ENCODE peak calls at places on chromosomes 4 and X, in seven cellular contexts. T is GM12865, N is AG09309, B is tibial artery, X is SJCRH30, O is foreskin fibroblast, R is upper lobe of right lung. L is an unnamed sample.

GRCh38 chr4:83413676-83414075 is 41.9 kb downstream of the HELQ start:
- DNase-seq in T (no peak), N (no peak), B (no peak), X (no peak), O (no peak), R (no peak), L (no peak)

GRCh38 chr4:180456928-180457327 is 1786.3 kb upstream of the TENM3 start:
- DNase-seq in T (no peak), N (no peak), B (no peak), X (no peak), O (no peak), R (no peak), L (no peak)

GRCh38 chr4:114383721-114384120 is 214.9 kb upstream of the UGT8 start:
- DNase-seq in T (no peak), N (peak), B (no peak), X (peak), O (peak), R (no peak), L (peak)

GRCh38 chrX:152601848-152602616 is 35.7 kb upstream of the GABRQ start:
- DNase-seq in T (peak), N (no peak), B (no peak), X (peak), O (no peak), R (no peak), L (no peak)

GRCh38 chrX:20481632-20482031 is 214.9 kb upstream of the RPS6KA3 start:
- DNase-seq in T (no peak), N (no peak), B (no peak), X (no peak), O (no peak), R (no peak), L (peak)

GRCh38 chr4:10022346-10023049 is 1.2 kb upstream of the SLC2A9 start:
- DNase-seq in T (no peak), N (no peak), B (no peak), X (no peak), O (no peak), R (no peak), L (no peak)

GRCh38 chr4:179666226-179666625 is 2224.0 kb upstream of the AGA start:
- DNase-seq in T (no peak), N (no peak), B (no peak), X (no peak), O (no peak), R (no peak), L (no peak)

GRCh38 chrX:70049925-70050324 is at the start of gene AWAT2:
- DNase-seq in T (no peak), N (no peak), B (no peak), X (no peak), O (no peak), R (no peak), L (no peak)

GRCh38 chrX:133335027-133335426 is 80.3 kb downstream of the GPC4 start:
- DNase-seq in T (peak), N (peak), B (no peak), X (peak), O (peak), R (no peak), L (peak)

GRCh38 chr4:3484057-3484973 is 21.2 kb downstream of the DOK7 start:
- DNase-seq in T (no peak), N (no peak), B (peak), X (no peak), O (no peak), R (no peak), L (no peak)

GRCh38 chrX:110418220-110418856 is 59.7 kb downstream of the RTL9 start:
- DNase-seq in T (no peak), N (no peak), B (no peak), X (peak), O (peak), R (peak), L (peak)

GRCh38 chr4:76723916-76724315 is 174.0 kb downstream of the SOWAHB start:
- DNase-seq in T (no peak), N (peak), B (no peak), X (peak), O (peak), R (no peak), L (peak)

GRCh38 chrX:70437011-70437410 is 7.6 kb upstream of the DLG3 start:
- DNase-seq in T (no peak), N (no peak), B (no peak), X (no peak), O (no peak), R (no peak), L (no peak)

GRCh38 chr4:147480891-147481576 is at the start of gene EDNRA:
- DNase-seq in T (no peak), N (no peak), B (no peak), X (peak), O (peak), R (peak), L (no peak)

GRCh38 chr4:25970241-25970675 is 56.2 kb downstream of the SMIM20 start:
- DNase-seq in T (peak), N (no peak), B (no peak), X (peak), O (no peak), R (peak), L (no peak)

GRCh38 chr4:119898211-119898610 is 168.4 kb downstream of the MAD2L1 start:
- DNase-seq in T (no peak), N (no peak), B (no peak), X (no peak), O (no peak), R (no peak), L (no peak)

GRCh38 chrX:41825796-41826195 is 97.6 kb downstream of the CASK start:
- DNase-seq in T (no peak), N (no peak), B (no peak), X (no peak), O (no peak), R (no peak), L (no peak)

GRCh38 chr4:27728892-27729291 is 868.3 kb downstream of the STIM2 start:
- DNase-seq in T (no peak), N (no peak), B (no peak), X (no peak), O (no peak), R (no peak), L (no peak)

GRCh38 chrX:44958480-44958879 is 85.5 kb downstream of the KDM6A start:
- DNase-seq in T (no peak), N (no peak), B (no peak), X (no peak), O (no peak), R (no peak), L (no peak)

GRCh38 chrX:44954562-44954961 is 81.6 kb downstream of the KDM6A start:
- DNase-seq in T (no peak), N (no peak), B (no peak), X (no peak), O (no peak), R (no peak), L (no peak)

GRCh38 chrX:44952329-44953027 is 79.5 kb downstream of the KDM6A start:
- DNase-seq in T (no peak), N (no peak), B (no peak), X (no peak), O (no peak), R (no peak), L (no peak)

GRCh38 chrX:44951572-44952067 is 78.6 kb downstream of the KDM6A start:
- DNase-seq in T (no peak), N (no peak), B (no peak), X (no peak), O (no peak), R (no peak), L (no peak)

GRCh38 chrX:44953734-44954502 is 80.9 kb downstream of the KDM6A start:
- DNase-seq in T (no peak), N (no peak), B (no peak), X (no peak), O (no peak), R (no peak), L (no peak)
- H3K4me3 ChIP-seq in T (no peak), N (no peak), B (no peak), X (no peak), O (no peak), R (no peak), L (no peak)

GRCh38 chrX:46757052-46757451 is 1.9 kb downstream of the SLC9A7 start:
- DNase-seq in T (peak), N (no peak), B (no peak), X (no peak), O (no peak), R (no peak), L (no peak)
- H3K4me3 ChIP-seq in T (peak), N (peak), B (no peak), X (no peak), O (no peak), R (no peak), L (peak)

GRCh38 chrX:54043696-54044125 is 562 bp downstream of the PHF8 start:
- DNase-seq in T (peak), N (no peak), B (peak), X (peak), O (peak), R (peak), L (no peak)
- H3K4me3 ChIP-seq in T (peak), N (peak), B (peak), X (peak), O (peak), R (peak), L (peak)

DNA sequence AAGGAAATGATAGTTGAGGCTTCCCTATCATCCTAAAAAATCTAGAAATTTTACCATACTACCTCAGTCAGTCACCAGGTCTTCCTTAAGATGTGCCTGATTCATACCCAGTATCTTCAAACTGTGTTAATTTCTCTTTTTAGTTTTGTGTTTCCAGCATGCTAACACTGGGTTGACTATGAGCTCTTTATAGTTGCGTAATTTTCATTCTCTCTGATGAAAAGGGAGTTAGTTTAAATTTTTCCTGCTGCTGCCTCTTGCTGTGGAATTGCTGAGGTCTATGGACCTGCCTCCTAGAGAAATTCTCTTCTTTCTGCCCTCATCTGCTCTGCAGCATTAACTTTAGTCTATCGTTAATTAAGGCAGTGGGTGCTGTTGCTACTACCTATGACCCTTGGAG is 66.6 kb downstream of the BANK1 start:
- DNase-seq in T (no peak), N (no peak), B (no peak), X (no peak), O (no peak), R (no peak), L (no peak)
- H3K4me3 ChIP-seq in T (no peak), N (no peak), B (no peak), X (no peak), O (no peak), R (no peak), L (no peak)

GRCh38 chrX:13697440-13697839 is 8.5 kb downstream of the RAB9A start:
- DNase-seq in T (peak), N (no peak), B (no peak), X (no peak), O (no peak), R (no peak), L (no peak)
- H3K4me3 ChIP-seq in T (peak), N (no peak), B (no peak), X (no peak), O (no peak), R (no peak), L (no peak)

GRCh38 chrX:2955281-2955680 is 26.1 kb upstream of the ARSD start:
- DNase-seq in T (no peak), N (no peak), B (no peak), X (no peak), O (no peak), R (no peak), L (no peak)
- H3K4me3 ChIP-seq in T (no peak), N (no peak), B (no peak), X (no peak), O (no peak), R (no peak), L (no peak)

L was measured in skeletal muscle cell.